ENCODE peak calls at places on chromosome 18, in nine cellular contexts. Q, C, G, O, F, S, D, P and T are unnamed samples.

GRCh38 chr18:66440433-66440832 is 163.5 kb downstream of the CDH19 start:
- DNase-seq in G (no peak), D (no peak), O (no peak), P (no peak), F (no peak), S (no peak), Q (peak; percentile 30), C (no peak), T (no peak)

GRCh38 chr18:9335255-9336045 is 877 bp downstream of the TWSG1 start:
- DNase-seq in D (peak; percentile 58), S (no peak), Q (no peak), P (no peak), G (no peak), F (peak; percentile 29), O (no peak), C (no peak), T (no peak)

GRCh38 chr18:407825-408224 is 92.7 kb downstream of the COLEC12 start:
- DNase-seq in G (no peak), P (no peak), F (no peak), Q (no peak), S (no peak), C (no peak), D (peak; percentile 33), O (no peak), T (no peak)

GRCh38 chr18:35171315-35171987 is 69.4 kb upstream of the ZNF397 start:
- DNase-seq in C (no peak), S (no peak), P (no peak), O (no peak), Q (no peak), F (no peak), D (peak; percentile 45), G (no peak), T (no peak)

GRCh38 chr18:24778810-24779418 is 318.5 kb downstream of the HRH4 start:
- DNase-seq in F (no peak), C (no peak), O (no peak), D (no peak), P (no peak), S (no peak), Q (no peak), G (peak; percentile 23), T (no peak)

GRCh38 chr18:12890964-12891363 is 6.9 kb upstream of the PTPN2 start:
- DNase-seq in Q (no peak), P (no peak), G (no peak), O (no peak), F (no peak), S (no peak), D (no peak), C (no peak), T (no peak)

GRCh38 chr18:9146224-9146623 is 9.6 kb downstream of the ANKRD12 start:
- DNase-seq in O (no peak), D (no peak), F (no peak), G (no peak), P (no peak), Q (no peak), C (no peak), S (no peak), T (no peak)

GRCh38 chr18:21740474-21740723 is 193 bp upstream of the MIB1 start:
- DNase-seq in S (peak; percentile 96), P (peak; percentile 99), D (peak; percentile 99), G (peak; percentile 99), F (no peak), Q (no peak), O (peak; percentile 98), C (peak; percentile 98), T (peak; percentile 66)

GRCh38 chr18:45839415-45840395 is 14.2 kb downstream of the SIGLEC15 start:
- DNase-seq in Q (no peak), D (peak; percentile 90), C (no peak), F (peak; percentile 29), S (peak; percentile 71), G (no peak), O (no peak), P (no peak), T (peak; percentile 24)

GRCh38 chr18:58858591-58859468 is 5.8 kb upstream of the ZNF532 start:
- DNase-seq in D (peak; percentile 91), O (peak; percentile 69), G (peak; percentile 57), Q (peak; percentile 78), S (no peak), F (no peak), P (peak; percentile 80), C (no peak), T (no peak)

GRCh38 chr18:70082430-70082829 is 123.1 kb downstream of the RTTN start:
- DNase-seq in G (no peak), P (no peak), O (no peak), D (no peak), Q (no peak), S (no peak), C (no peak), F (no peak), T (no peak)

GRCh38 chr18:69647695-69648094 is 247.0 kb downstream of the DOK6 start:
- DNase-seq in F (no peak), Q (no peak), S (no peak), D (no peak), P (no peak), O (no peak), C (no peak), G (no peak), T (no peak)

GRCh38 chr18:21242141-21243040 is at the start of gene GREB1L:
- DNase-seq in C (peak; percentile 19), P (no peak), O (no peak), D (peak; percentile 90), Q (peak; percentile 81), F (no peak), G (peak; percentile 34), S (no peak), T (no peak)

GRCh38 chr18:76951600-76952247 is 129.4 kb downstream of the ZNF236 start:
- DNase-seq in Q (no peak), F (no peak), C (no peak), D (no peak), O (no peak), P (no peak), G (no peak), S (no peak), T (no peak)

GRCh38 chr18:41126541-41127235 is 828.3 kb upstream of the PIK3C3 start:
- DNase-seq in O (no peak), D (peak; percentile 79), C (no peak), F (no peak), G (no peak), S (peak; percentile 36), P (no peak), Q (no peak), T (no peak)

DNA sequence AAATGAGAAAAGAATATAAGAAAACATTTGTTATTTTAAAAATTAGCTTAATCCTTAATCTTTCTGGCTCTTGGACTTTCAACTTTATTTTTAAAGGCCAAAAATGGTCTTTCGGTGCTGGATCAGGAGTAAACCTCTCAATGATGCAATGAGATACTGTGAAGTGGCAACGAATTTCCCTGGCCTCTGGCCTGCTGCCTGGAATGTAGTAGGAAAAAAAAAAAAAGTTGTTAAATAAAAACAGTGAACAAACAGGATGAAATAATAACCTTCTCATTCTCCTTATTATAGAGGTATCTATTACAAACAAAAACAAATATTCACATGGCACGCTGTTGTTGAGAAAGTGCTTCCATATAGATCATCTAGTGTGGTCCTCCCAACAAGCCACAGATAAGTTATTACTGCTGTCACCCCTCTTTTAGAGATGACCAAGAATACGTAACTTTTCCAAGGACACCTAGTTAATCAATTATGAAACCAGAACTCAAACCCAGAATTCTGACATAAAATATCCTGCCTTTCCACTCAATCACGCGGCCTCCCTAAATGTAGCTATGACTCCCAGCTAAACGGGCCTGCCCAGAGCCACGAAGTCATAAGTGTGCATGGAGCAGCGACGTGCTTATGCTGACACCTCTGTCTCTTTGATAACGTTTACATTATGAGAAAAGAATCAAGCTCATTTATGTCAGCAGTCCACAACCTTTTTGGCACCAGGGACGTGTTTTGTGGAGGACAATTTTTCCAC is 170.9 kb downstream of the BCL2 start:
- DNase-seq in O (peak; percentile 66), G (no peak), C (no peak), S (no peak), F (no peak), P (peak; percentile 79), D (peak; percentile 87), Q (peak; percentile 79), T (no peak)
- H3K27ac ChIP-seq in O (peak overlapping the region; percentile 65), G (no peak overlapping the region), C (no peak overlapping the region), S (no peak overlapping the region), F (no peak overlapping the region), P (peak overlapping the region; percentile 53), D (peak overlapping the region; percentile 70), Q (no peak overlapping the region), T (peak overlapping the region; percentile 1)

DNA sequence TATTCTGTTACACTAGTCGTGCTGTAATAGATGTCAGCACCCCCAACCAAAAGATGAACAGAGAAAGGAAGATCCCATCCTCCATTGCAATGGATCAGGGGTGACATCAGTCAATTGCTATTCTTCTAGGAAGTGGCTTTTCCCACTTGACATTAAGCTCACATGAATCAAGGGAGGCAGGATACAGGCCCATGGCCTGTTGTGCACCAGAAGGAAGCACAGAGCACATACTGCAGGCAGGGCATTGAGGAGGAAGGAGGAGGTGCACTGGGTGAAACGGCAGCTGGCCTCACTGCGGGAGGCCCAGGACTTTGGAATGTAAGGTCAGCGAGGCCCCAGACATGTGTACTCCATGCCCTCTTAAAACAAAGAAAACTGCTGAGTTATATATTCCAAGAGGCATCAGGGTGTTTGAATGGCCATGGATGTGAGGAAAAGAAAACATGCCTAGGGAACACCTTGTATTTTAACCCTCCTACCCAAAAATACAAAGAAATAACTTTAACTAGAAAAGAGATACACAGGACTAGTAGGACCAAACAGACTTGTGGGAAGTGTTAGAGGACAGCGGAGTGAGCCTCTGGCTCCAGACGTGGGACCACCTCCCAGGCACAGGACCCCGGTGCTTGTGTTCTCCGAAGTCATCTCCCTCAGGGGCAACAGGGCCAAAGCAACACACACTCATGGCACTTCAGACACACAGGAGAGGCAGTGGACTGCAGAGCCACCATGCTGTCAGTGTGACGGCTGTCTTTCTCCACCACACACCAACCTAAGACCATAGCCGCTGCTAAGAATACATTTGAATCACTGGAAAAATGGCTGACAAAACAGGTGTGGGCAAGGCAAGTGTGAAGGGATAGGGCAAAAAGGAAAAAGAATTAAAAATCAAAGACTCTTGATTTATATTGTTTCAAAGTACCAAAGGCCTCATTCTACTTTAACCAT is 51.4 kb upstream of the RIOK3 start:
- DNase-seq in P (no peak), S (peak; percentile 56), C (no peak), D (no peak), G (peak; percentile 51), O (no peak), F (no peak), Q (peak; percentile 44), T (no peak)
- H3K27ac ChIP-seq in P (no peak overlapping the region), S (peak overlapping the region; percentile 62), C (no peak overlapping the region), D (no peak overlapping the region), G (no peak overlapping the region), O (no peak overlapping the region), F (no peak overlapping the region), Q (no peak overlapping the region), T (no peak overlapping the region)

GRCh38 chr18:78936251-78937005 is 43.2 kb upstream of the SALL3 start:
- DNase-seq in O (no peak), S (no peak), F (no peak), Q (no peak), D (no peak), G (no peak), C (no peak), P (no peak), T (no peak)
- H3K27ac ChIP-seq in O (no peak overlapping the region), S (no peak overlapping the region), F (no peak overlapping the region), Q (no peak overlapping the region), D (no peak overlapping the region), G (no peak overlapping the region), C (no peak overlapping the region), P (no peak overlapping the region), T (no peak overlapping the region)

DNA sequence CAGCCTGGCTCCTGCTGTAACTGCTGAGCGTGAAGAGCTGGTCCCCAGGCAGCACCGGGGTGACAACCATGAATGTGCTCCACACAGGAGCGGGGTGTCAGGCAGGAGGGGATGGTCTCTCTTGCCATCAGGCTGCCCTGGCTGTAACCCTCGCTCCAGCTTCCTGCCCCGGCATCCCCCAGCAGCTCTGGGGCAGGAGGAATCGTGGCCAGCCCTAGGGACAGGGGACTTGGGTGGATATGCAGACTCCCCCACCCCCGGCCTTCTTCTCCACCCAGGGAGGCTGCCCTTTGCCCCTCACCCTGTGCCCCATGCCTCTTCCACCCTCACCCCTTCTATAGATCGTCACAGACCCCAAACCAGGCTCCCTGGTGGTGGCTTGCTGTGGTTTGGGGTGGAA is 69.4 kb upstream of the SMAD7 start:
- DNase-seq in C (no peak), G (peak; percentile 18), S (no peak), Q (no peak), D (no peak), F (no peak), O (no peak), P (no peak), T (no peak)
- H3K27ac ChIP-seq in C (no peak overlapping the region), G (no peak overlapping the region), S (no peak overlapping the region), Q (no peak overlapping the region), D (no peak overlapping the region), F (no peak overlapping the region), O (no peak overlapping the region), P (no peak overlapping the region), T (no peak overlapping the region)